ENCODE peak calls at places on chromosomes 13 and 19, in ten cellular contexts. B is stomach, R is esophagus squamous epithelium, J is tibial artery, C is Caco-2, W is transverse colon, H is body of pancreas, F is ascending aorta, X is thoracic aorta, Z is brain microvascular endothelial cell. O is an unnamed sample.

GRCh38 chr19:36488816-36489138 is 584 bp downstream of the ZNF566 start:
- DNase-seq in R (no peak), F (no peak), C (peak), Z (peak), X (no peak), J (no peak), B (no peak), H (peak), W (no peak), O (no peak)

GRCh38 chr13:36766295-36766694 is 52.7 kb upstream of the RFXAP start:
- DNase-seq in F (no peak), C (no peak), Z (peak), R (no peak), X (no peak), J (no peak), W (no peak), H (no peak), B (no peak), O (peak)

GRCh38 chr19:29798783-29799182 is 13.0 kb upstream of the CCNE1 start:
- DNase-seq in Z (no peak), B (no peak), J (no peak), F (no peak), C (no peak), R (no peak), X (no peak), W (no peak), H (no peak), O (peak)

GRCh38 chr13:110433014-110433413 is 125.9 kb downstream of the COL4A2 start:
- DNase-seq in F (peak), X (peak), H (no peak), Z (no peak), W (no peak), J (peak), C (no peak), B (no peak), R (no peak), O (peak)

GRCh38 chr13:22030321-22030720 is 359.4 kb downstream of the FGF9 start:
- DNase-seq in C (no peak), B (no peak), X (no peak), W (no peak), J (no peak), H (no peak), Z (no peak), F (no peak), R (no peak), O (no peak)

GRCh38 chr19:4007836-4008539 is 452 bp downstream of the PIAS4 start:
- DNase-seq in X (no peak), B (no peak), W (peak), C (no peak), J (no peak), R (no peak), F (no peak), H (peak), Z (no peak), O (peak)

GRCh38 chr19:32199501-32200040 is 145.8 kb upstream of the ZNF507 start:
- DNase-seq in B (no peak), H (no peak), R (no peak), X (no peak), C (no peak), J (peak), F (peak), W (no peak), Z (no peak), O (no peak)

GRCh38 chr19:33779849-33780248 is 16.8 kb upstream of the KCTD15 start:
- DNase-seq in B (no peak), H (no peak), X (no peak), R (no peak), Z (no peak), W (no peak), J (no peak), C (no peak), F (no peak), O (no peak)

GRCh38 chr13:61162636-61163035 is 253.0 kb downstream of the PCDH20 start:
- DNase-seq in R (no peak), B (no peak), F (no peak), H (no peak), X (no peak), Z (no peak), J (no peak), C (no peak), W (no peak), O (no peak)

GRCh38 chr19:6412111-6412999 is 12.3 kb downstream of the KHSRP start:
- DNase-seq in W (peak), C (peak), R (no peak), J (no peak), H (peak), X (no peak), F (no peak), Z (peak), B (peak), O (peak)

GRCh38 chr13:29939158-29939557 is 88.7 kb upstream of the UBL3 start:
- DNase-seq in R (no peak), W (no peak), J (no peak), Z (no peak), C (no peak), X (no peak), F (no peak), H (no peak), B (no peak), O (no peak)

GRCh38 chr13:45362939-45363338 is 22.0 kb upstream of the TPT1 start:
- DNase-seq in X (no peak), F (no peak), C (no peak), W (no peak), H (no peak), Z (no peak), J (no peak), R (no peak), B (no peak), O (no peak)

GRCh38 chr19:56258272-56258671 is 14.3 kb upstream of the EDDM13 start:
- DNase-seq in F (no peak), X (no peak), H (no peak), W (no peak), Z (no peak), J (no peak), R (no peak), C (no peak), B (no peak), O (no peak)

GRCh38 chr13:39415003-39415402 is 188.0 kb downstream of the LHFPL6 start:
- DNase-seq in C (no peak), F (no peak), Z (no peak), R (no peak), B (no peak), X (no peak), J (no peak), W (no peak), H (no peak), O (peak)

GRCh38 chr19:3047307-3048189 is 14.7 kb downstream of the TLE5 start:
- DNase-seq in C (peak), Z (peak), B (peak), X (peak), H (peak), J (peak), F (peak), R (no peak), W (peak), O (peak)

GRCh38 chr19:48363810-48364563 is at the start of the genes SYNGR4 and TMEM143:
- DNase-seq in B (peak), R (peak), J (peak), C (peak), Z (peak), H (peak), F (peak), X (peak), W (peak), O (peak)
- TF ChIP-seq CTCF in B (no peak), R (no peak), J (no peak), C (no peak), Z (no peak), H (no peak), F (no peak), X (peak), W (no peak), O (no peak)

GRCh38 chr19:46786236-46787039 is 2.0 kb downstream of the SLC1A5 start:
- DNase-seq in B (peak), R (no peak), C (peak), F (peak), X (no peak), H (peak), Z (peak), W (peak), J (peak), O (peak)

GRCh38 chr19:46784262-46785053 is 3.9 kb downstream of the SLC1A5 start:
- DNase-seq in C (peak), J (peak), H (peak), Z (peak), W (peak), F (peak), R (no peak), B (peak), X (no peak), O (peak)

GRCh38 chr19:46783670-46784069 is 4.7 kb downstream of the SLC1A5 start:
- DNase-seq in R (no peak), H (no peak), W (no peak), F (no peak), Z (no peak), B (no peak), X (no peak), J (no peak), C (no peak), O (no peak)

GRCh38 chr19:46785980-46786235 is 2.5 kb downstream of the SLC1A5 start:
- DNase-seq in C (no peak), H (no peak), R (no peak), F (no peak), X (no peak), W (no peak), J (no peak), Z (no peak), B (no peak), O (no peak)

DNA sequence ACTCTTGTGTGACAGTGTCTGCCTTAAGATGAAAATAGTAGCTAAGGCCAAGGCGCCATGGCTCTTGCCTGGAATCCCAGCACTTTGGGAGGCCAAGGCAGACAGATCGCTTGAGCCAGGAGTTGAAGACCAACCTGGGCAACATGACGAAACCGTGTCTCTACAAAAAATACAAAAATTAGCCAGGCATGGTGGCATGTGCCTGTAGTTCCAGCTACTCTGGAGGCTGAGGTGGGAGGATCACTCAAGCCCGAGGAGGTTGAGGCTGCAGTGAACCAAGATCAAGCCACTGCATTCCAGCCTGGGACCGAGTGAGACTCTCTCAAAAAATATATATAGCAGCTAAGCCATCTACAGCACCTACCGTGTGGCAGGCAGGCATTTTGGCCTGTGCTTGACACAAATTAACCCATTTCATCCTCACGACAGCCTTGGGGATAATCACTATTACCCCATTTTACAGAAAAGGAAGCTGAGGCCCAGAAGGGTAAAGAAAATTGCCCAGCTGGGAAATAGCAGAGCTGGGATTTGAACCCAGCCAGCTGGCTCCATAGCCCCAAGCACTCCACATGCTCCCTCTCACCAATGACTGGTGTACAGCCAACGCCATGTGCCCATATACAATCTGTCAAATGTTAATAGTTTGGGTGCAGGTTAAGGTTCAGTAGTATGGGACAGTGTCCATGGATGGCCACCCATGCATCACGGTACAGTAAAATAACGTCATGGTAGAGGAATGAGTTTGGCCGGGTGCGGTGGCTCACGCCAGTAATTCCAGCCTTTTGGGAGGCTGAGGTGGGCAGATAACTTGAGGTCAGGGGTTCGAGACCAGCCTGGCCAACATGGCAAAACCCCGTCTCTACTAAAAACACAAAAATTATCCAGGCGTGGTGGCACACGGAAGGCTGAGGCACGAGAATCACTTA is 3.1 kb downstream of the SLC1A5 start:
- DNase-seq in H (no peak), F (no peak), J (no peak), C (no peak), B (no peak), X (no peak), R (no peak), Z (no peak), W (no peak), O (peak)
- H3K4me3 ChIP-seq in H (no peak), F (peak), J (peak), C (peak), B (peak), X (peak), R (peak), Z (peak), W (peak), O (peak)

DNA sequence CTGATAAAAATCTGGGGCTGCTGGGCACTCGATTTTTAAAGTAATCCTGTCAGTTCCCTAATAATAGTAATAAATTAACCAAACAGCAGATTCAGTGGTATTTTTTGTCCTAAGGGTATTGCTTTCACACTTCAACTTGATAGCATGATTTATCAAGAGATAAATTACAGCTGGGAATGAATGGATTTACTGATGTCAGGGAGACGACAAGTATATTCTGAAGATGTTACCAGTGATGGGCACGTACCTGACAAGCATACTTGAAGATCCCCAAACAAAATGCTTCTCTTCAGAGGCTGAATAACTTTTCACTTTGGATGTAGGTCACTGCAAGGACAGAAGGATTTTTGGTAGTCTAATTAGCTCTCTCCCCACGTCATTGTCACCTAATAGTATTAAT is 82.0 kb downstream of the OLFM4 start:
- DNase-seq in C (no peak), W (no peak), X (no peak), B (no peak), Z (no peak), J (no peak), H (no peak), F (no peak), R (no peak), O (no peak)
- TF ChIP-seq CTCF in C (no peak), W (no peak), X (no peak), B (no peak), Z (no peak), J (no peak), H (no peak), F (no peak), R (no peak), O (no peak)

GRCh38 chr13:23557733-23558132 is 12.5 kb upstream of the TNFRSF19 start:
- DNase-seq in W (no peak), H (no peak), X (no peak), B (no peak), F (no peak), Z (no peak), C (no peak), R (no peak), J (no peak), O (no peak)

GRCh38 chr13:23557043-23557442 is 13.2 kb upstream of the TNFRSF19 start:
- DNase-seq in B (no peak), F (no peak), W (no peak), Z (no peak), H (no peak), X (no peak), C (no peak), R (no peak), J (no peak), O (no peak)

GRCh38 chr13:23561261-23561660 is 9.0 kb upstream of the TNFRSF19 start:
- DNase-seq in Z (no peak), W (no peak), R (no peak), C (no peak), B (no peak), J (no peak), H (no peak), F (no peak), X (no peak), O (peak)

GRCh38 chr13:23560571-23561089 is 9.6 kb upstream of the TNFRSF19 start:
- DNase-seq in B (no peak), J (no peak), Z (no peak), R (no peak), X (no peak), W (no peak), F (no peak), C (no peak), H (no peak), O (no peak)

GRCh38 chr13:23558675-23559536 is 11.3 kb upstream of the TNFRSF19 start:
- DNase-seq in B (peak), C (no peak), J (no peak), R (no peak), Z (peak), H (peak), X (no peak), W (no peak), F (no peak), O (peak)
- H3K4me3 ChIP-seq in B (no peak), C (no peak), J (no peak), R (peak), Z (peak), H (no peak), X (peak), W (no peak), F (peak), O (peak)

GRCh38 chr13:66994097-66994496 is 236.0 kb downstream of the PCDH9 start:
- DNase-seq in B (peak), F (peak), J (peak), R (no peak), C (peak), Z (peak), W (peak), X (peak), H (peak), O (peak)
- TF ChIP-seq CTCF in B (peak), F (peak), J (peak), R (no peak), C (no peak), Z (peak), W (peak), X (peak), H (peak), O (peak)

DNA sequence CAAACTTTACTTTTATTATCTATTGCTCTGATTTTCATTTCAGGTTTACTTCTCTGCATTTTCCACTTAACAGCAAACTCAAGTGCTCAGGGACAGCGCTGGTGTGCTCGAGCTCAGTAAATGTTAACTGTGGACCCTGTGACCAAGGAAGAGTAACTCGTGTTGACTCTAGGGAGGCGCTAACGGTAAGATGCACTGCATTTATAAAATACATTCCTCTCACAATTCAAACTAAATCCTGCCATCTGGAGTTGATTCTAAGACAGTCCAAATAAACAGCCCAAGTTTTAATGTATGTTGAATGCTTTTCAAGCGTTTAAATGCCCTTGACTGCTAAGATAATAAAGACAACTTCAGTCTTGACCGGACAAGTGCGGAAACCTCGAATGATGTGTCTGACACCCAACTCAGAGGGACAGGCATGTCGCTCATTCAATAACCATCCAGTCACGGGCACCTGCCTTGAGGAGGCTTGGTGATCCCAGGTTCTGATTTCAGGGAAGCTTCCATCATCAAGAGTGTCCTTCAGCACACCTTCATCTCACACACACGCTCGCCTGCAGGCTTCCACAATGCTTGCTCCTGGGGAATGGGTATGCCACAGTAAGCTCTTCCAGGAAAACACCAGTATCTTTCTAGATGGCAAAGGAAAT is 93.1 kb downstream of the STK24 start:
- DNase-seq in B (no peak), C (no peak), R (no peak), H (no peak), J (no peak), F (no peak), X (no peak), Z (no peak), W (no peak), O (peak)
- H3K4me3 ChIP-seq in B (no peak), C (no peak), R (peak), H (no peak), J (peak), F (peak), X (no peak), Z (peak), W (no peak), O (no peak)

GRCh38 chr13:50761406-50761805 is 82.1 kb downstream of the DLEU7 start:
- DNase-seq in C (no peak), Z (no peak), W (no peak), H (no peak), F (no peak), R (no peak), B (no peak), J (no peak), X (no peak), O (no peak)
- TF ChIP-seq CTCF in C (no peak), Z (no peak), W (no peak), H (no peak), F (no peak), R (no peak), B (no peak), J (no peak), X (no peak), O (no peak)

GRCh38 chr19:22052644-22053013 is 345 bp downstream of the ZNF257 start:
- DNase-seq in F (no peak), Z (no peak), B (no peak), W (no peak), H (peak), C (no peak), X (no peak), J (no peak), R (no peak), O (peak)
- H3K4me3 ChIP-seq in F (peak), Z (peak), B (peak), W (peak), H (peak), C (no peak), X (peak), J (peak), R (peak), O (peak)

GRCh38 chr13:99980201-99981114 is 1.1 kb upstream of the ZIC2 start:
- DNase-seq in F (peak), X (no peak), B (peak), R (no peak), W (peak), Z (peak), J (peak), C (peak), H (peak), O (peak)
- TF ChIP-seq CTCF in F (no peak), X (no peak), B (no peak), R (no peak), W (no peak), Z (no peak), J (peak), C (no peak), H (no peak), O (no peak)

DNA sequence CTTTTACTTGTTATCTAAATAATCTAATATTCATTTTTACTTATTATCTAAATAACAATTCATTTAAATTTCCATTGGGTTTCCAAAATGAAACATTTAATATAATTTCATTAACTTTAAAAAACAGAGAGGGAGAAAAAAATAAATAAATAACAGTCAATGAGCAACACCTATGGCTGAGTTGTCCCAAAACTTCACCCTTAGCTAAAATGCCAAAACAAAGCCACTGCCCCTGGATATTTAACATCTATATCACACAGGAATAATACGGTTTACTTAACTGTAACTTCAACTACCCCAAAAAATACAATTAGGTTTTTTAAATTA is 570 bp downstream of the ELF1 start:
- DNase-seq in Z (no peak), W (no peak), B (no peak), H (no peak), X (no peak), F (no peak), C (no peak), J (no peak), R (no peak), O (no peak)
- H3K4me3 ChIP-seq in Z (no peak), W (peak), B (peak), H (peak), X (peak), F (peak), C (peak), J (peak), R (peak), O (no peak)

O was measured in choroid plexus epithelial cell.